ENCODE peak calls at places on chromosomes 2 and 18, in six cellular contexts. S is GM10248; I is A172; Q is lower lobe of right lung; W is CD8-positive, alpha-beta memory T cell; G is ovary. F is an unnamed sample.

GRCh38 chr2:202114798-202115197 is 41.7 kb downstream of the KIAA2012 start:
- DNase-seq in S (no peak), I (no peak), Q (no peak), W (no peak), G (no peak), F (no peak)

GRCh38 chr2:163210430-163210918 is 371.9 kb upstream of the KCNH7 start:
- DNase-seq in S (no peak), I (peak; percentile 67), Q (no peak), W (no peak), G (no peak), F (no peak)

GRCh38 chr2:111116843-111117665 is 3.7 kb upstream of the BCL2L11 start:
- DNase-seq in S (peak; percentile 69), I (peak; percentile 77), Q (peak; percentile 76), W (peak; percentile 64), G (peak; percentile 78), F (peak; percentile 71)

GRCh38 chr2:239274391-239275001 is 126.3 kb downstream of the HDAC4 start:
- DNase-seq in S (no peak), I (no peak), Q (no peak), W (no peak), G (peak; percentile 26), F (peak; percentile 55)

GRCh38 chr2:46993501-46993900 is 77.9 kb upstream of the MCFD2 start:
- DNase-seq in S (no peak), I (no peak), Q (no peak), W (no peak), G (no peak), F (no peak)

GRCh38 chr2:128441341-128442052 is 122.8 kb upstream of the HS6ST1 start:
- DNase-seq in S (no peak), I (no peak), Q (no peak), W (no peak), G (no peak), F (no peak)

GRCh38 chr2:30208453-30208852 is 22.9 kb upstream of the LBH start:
- DNase-seq in S (peak; percentile 46), I (peak; percentile 81), Q (no peak), W (peak; percentile 42), G (peak; percentile 72), F (peak; percentile 71)

GRCh38 chr2:239948100-239948881 is 76.9 kb downstream of the NDUFA10 start:
- DNase-seq in S (no peak), I (no peak), Q (peak; percentile 23), W (no peak), G (peak; percentile 5), F (peak; percentile 6)

GRCh38 chr2:100242891-100243670 is 79.2 kb downstream of the LONRF2 start:
- DNase-seq in S (peak; percentile 76), I (peak; percentile 67), Q (peak; percentile 77), W (peak; percentile 19), G (peak; percentile 45), F (peak; percentile 46)

GRCh38 chr2:128594953-128595677 is 276.4 kb upstream of the HS6ST1 start:
- DNase-seq in S (no peak), I (no peak), Q (no peak), W (no peak), G (no peak), F (no peak)

GRCh38 chr2:158797963-158798700 is 3.0 kb downstream of the DAPL1 start:
- DNase-seq in S (no peak), I (peak; percentile 50), Q (no peak), W (no peak), G (no peak), F (no peak)

GRCh38 chr18:75538727-75539126 is 111.2 kb upstream of the SMIM21 start:
- DNase-seq in S (no peak), I (peak; percentile 3), Q (no peak), W (no peak), G (no peak), F (no peak)

GRCh38 chr2:74037379-74037860 is 52.7 kb downstream of the TET3 start:
- DNase-seq in S (peak; percentile 72), I (no peak), Q (no peak), W (no peak), G (no peak), F (no peak)

GRCh38 chr18:9535430-9535972 is 60.2 kb downstream of the RALBP1 start:
- DNase-seq in S (no peak), I (no peak), Q (no peak), W (no peak), G (peak; percentile 78), F (peak; percentile 37)

GRCh38 chr2:168030862-168031624 is 216.4 kb downstream of the STK39 start:
- DNase-seq in S (peak; percentile 17), I (peak; percentile 43), Q (no peak), W (no peak), G (no peak), F (no peak)

GRCh38 chr2:112705576-112705975 is 15.2 kb upstream of the NT5DC4 start:
- DNase-seq in S (no peak), I (no peak), Q (no peak), W (no peak), G (no peak), F (no peak)

GRCh38 chr2:240347949-240348500 is 87.4 kb upstream of the GPC1 start:
- DNase-seq in S (no peak), I (no peak), Q (no peak), W (no peak), G (no peak), F (no peak)

GRCh38 chr2:106057206-106057605 is 136.9 kb downstream of the UXS1 start:
- DNase-seq in S (no peak), I (peak; percentile 75), Q (no peak), W (peak; percentile 36), G (no peak), F (no peak)

GRCh38 chr2:201996006-201996405 is 37.6 kb upstream of the FZD7 start:
- DNase-seq in S (no peak), I (no peak), Q (no peak), W (no peak), G (no peak), F (no peak)

GRCh38 chr18:37997695-37998094 is 432.1 kb upstream of the CELF4 start:
- DNase-seq in S (no peak), I (no peak), Q (no peak), W (no peak), G (no peak), F (no peak)

GRCh38 chr18:42950732-42951131 is 164.8 kb downstream of the RIT2 start:
- DNase-seq in S (no peak), I (no peak), Q (no peak), W (no peak), G (no peak), F (no peak)

GRCh38 chr18:52546686-52547346 is 206.8 kb downstream of the DCC start:
- DNase-seq in S (no peak), I (no peak), Q (no peak), W (no peak), G (no peak), F (no peak)

GRCh38 chr18:285817-286216 is 18.0 kb upstream of the THOC1 start:
- DNase-seq in S (no peak), I (no peak), Q (no peak), W (no peak), G (no peak), F (no peak)

GRCh38 chr2:235551965-235552364 is 58.1 kb downstream of the AGAP1 start:
- DNase-seq in S (no peak), I (peak; percentile 69), Q (peak; percentile 60), W (no peak), G (no peak), F (no peak)

GRCh38 chr2:28341208-28341891 is 51.3 kb upstream of the FOSL2 start:
- DNase-seq in S (no peak), I (no peak), Q (no peak), W (no peak), G (no peak), F (no peak)

GRCh38 chr2:208047840-208048239 is 22.5 kb upstream of the PLEKHM3 start:
- DNase-seq in S (no peak), I (no peak), Q (no peak), W (no peak), G (no peak), F (no peak)

GRCh38 chr2:42558827-42559226 is 9.6 kb upstream of the MTA3 start:
- DNase-seq in S (no peak), I (no peak), Q (no peak), W (no peak), G (no peak), F (no peak)

GRCh38 chr2:54310314-54310713 is 54.3 kb upstream of the TSPYL6 start:
- DNase-seq in S (no peak), I (peak; percentile 19), Q (no peak), W (no peak), G (no peak), F (no peak)

GRCh38 chr2:31434911-31435310 is 20.4 kb upstream of the XDH start:
- DNase-seq in S (no peak), I (peak; percentile 26), Q (no peak), W (no peak), G (no peak), F (no peak)

GRCh38 chr2:61978522-61978921 is 73.0 kb downstream of the COMMD1 start:
- DNase-seq in S (peak; percentile 37), I (no peak), Q (no peak), W (no peak), G (no peak), F (no peak)

GRCh38 chr2:240326246-240326645 is 109.2 kb upstream of the GPC1 start:
- DNase-seq in S (no peak), I (peak; percentile 77), Q (no peak), W (no peak), G (no peak), F (no peak)

GRCh38 chr2:32745675-32746074 is 117.8 kb downstream of the TTC27 start:
- DNase-seq in S (no peak), I (no peak), Q (no peak), W (no peak), G (no peak), F (no peak)

GRCh38 chr2:68438455-68439303 is 28.4 kb downstream of the FBXO48 start:
- DNase-seq in S (peak; percentile 32), I (no peak), Q (no peak), W (no peak), G (no peak), F (no peak)

GRCh38 chr2:233141888-233142287 is 81.7 kb downstream of the INPP5D start:
- DNase-seq in S (no peak), I (no peak), Q (no peak), W (no peak), G (no peak), F (no peak)

GRCh38 chr2:140183056-140183765 is 1403.0 kb upstream of the NXPH2 start:
- DNase-seq in S (no peak), I (no peak), Q (no peak), W (no peak), G (no peak), F (no peak)

GRCh38 chr2:144140896-144141295 is 379.0 kb downstream of the ZEB2 start:
- DNase-seq in S (no peak), I (no peak), Q (no peak), W (no peak), G (no peak), F (no peak)

F was measured in uterus.